ENCODE peak calls at places on chromosome 19, in five cellular contexts. One of them, this sample, is unnamed.
A peak's percentile ranks its signal among the peaks of the same experiment; 100 is the strongest.

GRCh38 chr19:54955356-54955755 is 8.0 kb upstream of the NLRP7 start:
- DNase-seq in HFF-Myc: no peak
- DNase-seq in NCI-H187: no peak
- DNase-seq in fibroblast of the aortic adventitia: no peak
- DNase-seq in HuH-7: no peak
- DNase-seq in this sample: peak; percentile 10

GRCh38 chr19:45514376-45515051 is 7.2 kb downstream of the VASP start:
- DNase-seq in HFF-Myc: no peak
- DNase-seq in NCI-H187: no peak
- DNase-seq in fibroblast of the aortic adventitia: no peak
- DNase-seq in HuH-7: peak; percentile 81
- DNase-seq in this sample: no peak

GRCh38 chr19:4052114-4052992 is 14.3 kb downstream of the ZBTB7A start:
- DNase-seq in HFF-Myc: no peak
- DNase-seq in NCI-H187: no peak
- DNase-seq in fibroblast of the aortic adventitia: peak; percentile 47
- DNase-seq in HuH-7: peak; percentile 66
- DNase-seq in this sample: peak; percentile 81

GRCh38 chr19:31528261-31528660 is 179.0 kb upstream of the TSHZ3 start:
- DNase-seq in HFF-Myc: no peak
- DNase-seq in NCI-H187: no peak
- DNase-seq in fibroblast of the aortic adventitia: no peak
- DNase-seq in HuH-7: no peak
- DNase-seq in this sample: no peak

GRCh38 chr19:29326351-29326750 is 113.4 kb upstream of the UQCRFS1 start:
- DNase-seq in HFF-Myc: no peak
- DNase-seq in NCI-H187: no peak
- DNase-seq in fibroblast of the aortic adventitia: no peak
- DNase-seq in HuH-7: no peak
- DNase-seq in this sample: peak; percentile 30

GRCh38 chr19:49712397-49712859 is 21.5 kb downstream of the CPT1C start:
- DNase-seq in HFF-Myc: peak; percentile 73
- DNase-seq in NCI-H187: no peak
- DNase-seq in fibroblast of the aortic adventitia: peak; percentile 56
- DNase-seq in HuH-7: no peak
- DNase-seq in this sample: peak; percentile 90

GRCh38 chr19:38877781-38878574 is at the start of gene RINL:
- DNase-seq in HFF-Myc: no peak
- DNase-seq in NCI-H187: peak; percentile 30
- DNase-seq in fibroblast of the aortic adventitia: no peak
- DNase-seq in HuH-7: no peak
- DNase-seq in this sample: no peak

GRCh38 chr19:49555600-49556411 is 24.6 kb downstream of the NOSIP start:
- DNase-seq in HFF-Myc: no peak
- DNase-seq in NCI-H187: peak; percentile 92
- DNase-seq in fibroblast of the aortic adventitia: peak; percentile 43
- DNase-seq in HuH-7: peak; percentile 37
- DNase-seq in this sample: peak; percentile 79

GRCh38 chr19:3781603-3782002 is 4.6 kb downstream of the MATK start:
- DNase-seq in HFF-Myc: no peak
- DNase-seq in NCI-H187: no peak
- DNase-seq in fibroblast of the aortic adventitia: no peak
- DNase-seq in HuH-7: no peak
- DNase-seq in this sample: no peak

GRCh38 chr19:41863209-41863931 is 3.3 kb downstream of the RPS19 start:
- DNase-seq in HFF-Myc: no peak
- DNase-seq in NCI-H187: no peak
- DNase-seq in fibroblast of the aortic adventitia: no peak
- DNase-seq in HuH-7: no peak
- DNase-seq in this sample: no peak

GRCh38 chr19:14048439-14049153 is 13.3 kb downstream of the PALM3 start:
- DNase-seq in HFF-Myc: no peak
- DNase-seq in NCI-H187: no peak
- DNase-seq in fibroblast of the aortic adventitia: no peak
- DNase-seq in HuH-7: peak; percentile 71
- DNase-seq in this sample: peak; percentile 48

GRCh38 chr19:38319421-38320258 is at the start of gene KCNK6:
- DNase-seq in HFF-Myc: no peak
- DNase-seq in NCI-H187: no peak
- DNase-seq in fibroblast of the aortic adventitia: peak; percentile 34
- DNase-seq in HuH-7: no peak
- DNase-seq in this sample: peak; percentile 71

GRCh38 chr19:18023596-18024212 is 15.7 kb downstream of the ARRDC2 start:
- DNase-seq in HFF-Myc: no peak
- DNase-seq in NCI-H187: no peak
- DNase-seq in fibroblast of the aortic adventitia: no peak
- DNase-seq in HuH-7: no peak
- DNase-seq in this sample: no peak